ENCODE peak calls at places on chromosomes 6 and 20, in six cellular contexts. T is CD8-positive, alpha-beta T cell; Z is HFF-Myc; A is hepatocyte; D is heart right ventricle; W is heart left ventricle. S is an unnamed sample.

GRCh38 chr6:117627533-117627932 is 25.2 kb upstream of the GOPC start:
- DNase-seq in T (no peak), Z (no peak), A (no peak), D (no peak), W (no peak), S (no peak)

GRCh38 chr6:53432318-53433161 is 83.8 kb upstream of the ELOVL5 start:
- DNase-seq in T (no peak), Z (no peak), A (peak; percentile 62), D (peak; percentile 6), W (peak; percentile 31), S (peak; percentile 64)

GRCh38 chr6:138765896-138766487 is 7.6 kb upstream of the CCDC28A start:
- DNase-seq in T (no peak), Z (no peak), A (peak; percentile 49), D (no peak), W (no peak), S (no peak)

GRCh38 chr20:43690943-43691598 is 24.2 kb downstream of the MYBL2 start:
- DNase-seq in T (no peak), Z (no peak), A (no peak), D (no peak), W (no peak), S (no peak)

GRCh38 chr20:40692240-40693011 is 3.4 kb upstream of the MAFB start:
- DNase-seq in T (no peak), Z (no peak), A (no peak), D (no peak), W (no peak), S (no peak)

GRCh38 chr6:18327621-18328548 is 59.3 kb upstream of the RNF144B start:
- DNase-seq in T (no peak), Z (no peak), A (no peak), D (no peak), W (peak; percentile 41), S (no peak)

GRCh38 chr6:144093236-144093635 is 2.1 kb downstream of the SF3B5 start:
- DNase-seq in T (no peak), Z (no peak), A (no peak), D (no peak), W (no peak), S (no peak)

GRCh38 chr6:139572001-139572400 is 197.6 kb upstream of the CITED2 start:
- DNase-seq in T (no peak), Z (no peak), A (no peak), D (no peak), W (no peak), S (no peak)

GRCh38 chr6:125913864-125914351 is 42.7 kb upstream of the HINT3 start:
- DNase-seq in T (no peak), Z (peak; percentile 99), A (peak; percentile 87), D (no peak), W (no peak), S (peak; percentile 98)

GRCh38 chr6:92329416-92329815 is 1089.9 kb downstream of the EPHA7 start:
- DNase-seq in T (no peak), Z (no peak), A (no peak), D (no peak), W (no peak), S (no peak)

GRCh38 chr6:165456327-165456726 is 146.9 kb upstream of the C6orf118 start:
- DNase-seq in T (no peak), Z (no peak), A (no peak), D (no peak), W (no peak), S (no peak)

GRCh38 chr20:37406010-37406998 is 60.4 kb downstream of the SRC start:
- DNase-seq in T (no peak), Z (no peak), A (peak; percentile 77), D (no peak), W (no peak), S (no peak)

GRCh38 chr6:43302126-43302525 is 4.1 kb downstream of the SLC22A7 start:
- DNase-seq in T (no peak), Z (no peak), A (no peak), D (no peak), W (no peak), S (no peak)
- TF ChIP-seq CTCF in T (no peak), Z (no peak), A (no peak), D (no peak), W (no peak), S (no peak)

GRCh38 chr6:33206027-33206863 is 1.8 kb downstream of the HSD17B8 start:
- DNase-seq in T (no peak), Z (no peak), A (no peak), D (no peak), W (no peak), S (no peak)
- H3K4me3 ChIP-seq in T (no peak overlapping the region), Z (no peak overlapping the region), A (no peak overlapping the region), D (no peak overlapping the region), W (no peak overlapping the region), S (no peak overlapping the region)

GRCh38 chr20:59939879-59940128 is 301 bp downstream of the PPP1R3D start:
- DNase-seq in T (no peak), Z (no peak), A (no peak), D (no peak), W (peak; percentile 57), S (no peak)

GRCh38 chr20:59939052-59939878 is 840 bp downstream of the PPP1R3D start:
- DNase-seq in T (no peak), Z (no peak), A (peak; percentile 58), D (peak; percentile 7), W (peak; percentile 36), S (no peak)

GRCh38 chr20:59938696-59939051 is 1.4 kb downstream of the PPP1R3D start:
- DNase-seq in T (no peak), Z (no peak), A (no peak), D (peak; percentile 40), W (peak; percentile 53), S (no peak)

GRCh38 chr20:59940956-59941294 is 736 bp downstream of the FAM217B start:
- DNase-seq in T (no peak), Z (no peak), A (no peak), D (no peak), W (no peak), S (no peak)

GRCh38 chr20:59940129-59940955 is at the start of the genes FAM217B and PPP1R3D:
- DNase-seq in T (peak; percentile 84), Z (peak; percentile 74), A (peak; percentile 98), D (peak; percentile 98), W (peak; percentile 98), S (peak; percentile 88)
- TF ChIP-seq CTCF in T (no peak), Z (no peak), A (no peak), D (no peak), W (no peak), S (no peak)

GRCh38 chr6:142825760-142826159 is 119.2 kb downstream of the HIVEP2 start:
- DNase-seq in T (no peak), Z (no peak), A (no peak), D (no peak), W (no peak), S (no peak)

GRCh38 chr6:142828030-142828429 is 116.9 kb downstream of the HIVEP2 start:
- DNase-seq in T (no peak), Z (no peak), A (peak; percentile 39), D (no peak), W (no peak), S (no peak)

GRCh38 chr6:142824491-142824890 is 120.5 kb downstream of the HIVEP2 start:
- DNase-seq in T (no peak), Z (no peak), A (no peak), D (no peak), W (no peak), S (no peak)

GRCh38 chr6:142830807-142831206 is 114.2 kb downstream of the HIVEP2 start:
- DNase-seq in T (no peak), Z (no peak), A (no peak), D (no peak), W (peak; percentile 25), S (no peak)

DNA sequence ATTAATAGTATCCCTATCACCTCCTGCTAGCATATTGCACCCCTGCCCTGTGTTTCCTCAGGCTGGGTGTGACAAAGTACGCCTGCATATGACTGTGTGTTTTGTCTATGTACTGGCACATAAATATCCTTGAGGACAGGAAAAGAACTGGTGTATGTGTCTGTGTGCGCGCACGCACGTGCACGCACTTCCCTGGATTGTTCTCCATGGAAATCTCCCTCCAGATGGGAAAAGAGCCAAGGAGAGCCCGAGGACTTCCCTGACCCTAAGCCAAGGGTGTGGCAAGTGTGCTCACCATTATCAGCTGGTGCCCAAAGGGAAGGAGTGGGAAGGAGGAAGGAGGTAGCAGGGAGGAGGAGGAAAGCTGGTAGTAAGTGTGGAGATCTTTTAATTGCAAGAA is 117.6 kb downstream of the HIVEP2 start:
- DNase-seq in T (no peak), Z (no peak), A (no peak), D (peak; percentile 66), W (peak; percentile 59), S (no peak)
- H3K4me3 ChIP-seq in T (no peak overlapping the region), Z (no peak overlapping the region), A (no peak overlapping the region), D (no peak overlapping the region), W (no peak overlapping the region), S (no peak overlapping the region)

GRCh38 chr6:11122380-11122779 is 10.9 kb upstream of the ERVFRD-1 start:
- DNase-seq in T (no peak), Z (no peak), A (no peak), D (no peak), W (no peak), S (no peak)

GRCh38 chr6:11123978-11124377 is 12.5 kb upstream of the ERVFRD-1 start:
- DNase-seq in T (no peak), Z (no peak), A (no peak), D (no peak), W (no peak), S (no peak)

GRCh38 chr6:11120273-11121005 is 8.9 kb upstream of the ERVFRD-1 start:
- DNase-seq in T (no peak), Z (peak; percentile 49), A (no peak), D (no peak), W (no peak), S (no peak)

GRCh38 chr6:11126876-11127275 is 15.4 kb upstream of the ERVFRD-1 start:
- DNase-seq in T (no peak), Z (no peak), A (no peak), D (no peak), W (no peak), S (no peak)

GRCh38 chr6:11121851-11122250 is 10.3 kb upstream of the ERVFRD-1 start:
- DNase-seq in T (no peak), Z (no peak), A (no peak), D (no peak), W (no peak), S (no peak)
- TF ChIP-seq CTCF in T (no peak), Z (no peak), A (no peak), D (no peak), W (no peak), S (no peak)

DNA sequence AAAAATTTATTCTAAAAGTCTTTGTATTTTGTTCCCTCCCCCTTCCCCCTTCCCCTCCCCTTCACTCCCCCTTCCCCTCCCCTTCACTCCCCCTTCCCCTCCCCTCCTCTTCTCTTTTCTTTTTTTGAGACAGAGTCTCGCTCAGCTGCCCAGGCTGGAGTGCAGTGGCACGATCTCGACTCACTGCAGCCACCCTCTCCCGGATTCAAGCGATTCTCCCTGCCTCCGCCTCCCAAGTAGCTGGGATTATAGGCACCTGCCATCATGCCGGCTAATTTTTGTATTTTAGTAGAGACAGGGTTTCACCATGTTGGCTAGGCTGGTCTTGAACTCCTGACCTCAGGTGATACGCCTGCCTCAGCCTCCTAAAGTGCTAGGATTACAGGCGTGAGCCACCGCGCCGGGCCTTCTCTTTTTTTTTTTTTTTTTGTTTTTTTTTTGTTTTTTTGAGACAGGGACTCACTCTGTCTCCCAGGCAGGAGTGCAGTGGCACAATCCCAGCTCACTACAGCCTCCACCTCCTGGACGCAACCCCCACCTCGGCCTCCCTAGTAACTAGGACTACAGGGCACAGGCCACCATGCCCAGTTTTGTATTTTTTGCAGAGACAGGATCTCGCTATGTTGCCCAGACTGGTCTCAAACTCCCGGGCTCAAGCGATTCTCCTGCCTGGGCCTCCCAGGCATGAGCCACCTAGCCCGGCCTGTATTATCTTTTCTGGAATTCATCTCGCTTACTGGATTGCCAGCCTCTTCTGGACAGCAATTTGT is 1.1 kb upstream of the AFG1L start:
- DNase-seq in T (no peak), Z (no peak), A (no peak), D (no peak), W (no peak), S (no peak)
- H3K4me3 ChIP-seq in T (peak overlapping the region; percentile 94), Z (peak overlapping the region; percentile 70), A (peak overlapping the region; percentile 34), D (peak overlapping the region; percentile 73), W (no peak overlapping the region), S (no peak overlapping the region)